ENCODE peak calls at places on chromosomes 5 and 9, in four cellular contexts. R, U, E and O are unnamed samples.

GRCh38 chr5:163565931-163566608 is 60.7 kb downstream of the MAT2B start:
- DNase-seq in R (no peak), U (no peak), E (peak; percentile 60), O (peak; percentile 48)

GRCh38 chr9:15295761-15296405 is 11.1 kb downstream of the TTC39B start:
- DNase-seq in R (no peak), U (no peak), E (peak; percentile 87), O (no peak)

GRCh38 chr5:179230061-179230461 is 115.2 kb downstream of the ADAMTS2 start:
- DNase-seq in R (peak; percentile 39), U (no peak), E (no peak), O (no peak)

GRCh38 chr5:74767579-74767913 is 497 bp downstream of the NSA2 start:
- DNase-seq in R (no peak), U (no peak), E (no peak), O (no peak)

GRCh38 chr9:126604059-126604685 is 9.6 kb upstream of the LMX1B start:
- DNase-seq in R (no peak), U (no peak), E (no peak), O (no peak)

GRCh38 chr5:88695232-88695631 is 187.8 kb downstream of the MEF2C start:
- DNase-seq in R (no peak), U (no peak), E (no peak), O (no peak)

GRCh38 chr5:169300468-169301385 is at the start of gene SLIT3:
- DNase-seq in R (no peak), U (peak; percentile 35), E (peak; percentile 72), O (no peak)

GRCh38 chr5:132981288-132981687 is 17.9 kb upstream of the AFF4 start:
- DNase-seq in R (no peak), U (no peak), E (no peak), O (no peak)

GRCh38 chr5:87421307-87421706 is 8.6 kb upstream of the CCNH start:
- DNase-seq in R (no peak), U (no peak), E (no peak), O (no peak)

DNA sequence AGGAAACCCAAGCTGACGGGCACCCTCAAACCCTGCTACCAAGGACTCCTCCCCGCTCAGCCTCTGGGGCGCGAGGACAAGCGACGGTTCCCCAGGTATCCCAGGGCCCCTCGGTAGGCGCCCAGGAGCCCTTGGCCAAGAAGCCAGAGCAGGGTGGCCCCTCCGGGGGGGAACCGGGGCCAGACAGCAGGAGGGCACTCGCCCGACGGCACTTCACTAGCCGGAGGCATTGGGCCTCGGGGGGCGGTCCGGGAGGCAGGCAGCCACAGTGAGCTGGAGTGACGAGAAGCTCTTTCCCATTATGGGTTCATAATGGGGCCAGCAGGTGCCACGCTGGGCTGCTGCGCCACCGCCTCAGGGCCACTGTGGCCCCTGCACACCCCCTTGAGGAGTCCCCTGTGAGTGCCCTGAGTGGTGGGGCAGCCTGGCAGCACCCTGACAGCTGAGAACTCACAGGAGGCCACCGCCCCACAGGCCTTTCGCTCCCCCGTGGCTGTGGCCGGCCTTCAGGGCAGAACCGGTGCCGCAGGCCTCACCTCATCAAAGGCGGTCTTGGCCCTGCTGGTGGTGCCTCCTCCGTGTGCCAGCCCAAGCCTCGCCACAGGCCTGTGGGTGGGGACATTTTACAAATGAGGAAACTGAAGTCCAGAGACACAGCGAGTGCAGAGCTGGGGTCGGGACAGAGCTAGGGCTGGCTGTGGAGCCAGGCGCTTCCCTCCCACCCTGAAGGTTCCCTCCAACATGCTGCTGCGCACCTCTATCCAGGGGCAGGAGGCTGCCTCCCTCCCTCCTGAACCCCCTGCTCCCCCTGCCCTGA is 68.7 kb downstream of the PSMB7 start:
- DNase-seq in R (no peak), U (no peak), E (no peak), O (no peak)
- TF ChIP-seq POLR2A in R (no peak), U (no peak), E (no peak), O (no peak)

GRCh38 chr9:137302176-137303030 is at the start of gene NRARP:
- DNase-seq in R (peak; percentile 80), U (peak; percentile 68), E (peak; percentile 82), O (peak; percentile 95)
- TF ChIP-seq POLR2A in R (peak; percentile 46), U (no peak), E (peak; percentile 97), O (peak; percentile 86)

GRCh38 chr9:120914410-120914809 is 12.2 kb downstream of the TRAF1 start:
- DNase-seq in R (no peak), U (no peak), E (no peak), O (no peak)
- TF ChIP-seq POLR2A in R (no peak), U (no peak), E (no peak), O (no peak)

GRCh38 chr5:95857185-95857945 is 34.8 kb upstream of the GLRX start:
- DNase-seq in R (peak; percentile 96), U (peak; percentile 77), E (peak; percentile 97), O (no peak)

GRCh38 chr5:95859327-95860060 is 37.0 kb upstream of the GLRX start:
- DNase-seq in R (peak; percentile 44), U (no peak), E (no peak), O (no peak)

GRCh38 chr5:95856501-95856981 is 34.0 kb upstream of the GLRX start:
- DNase-seq in R (no peak), U (no peak), E (no peak), O (no peak)

GRCh38 chr5:95858023-95858461 is 35.5 kb upstream of the GLRX start:
- DNase-seq in R (no peak), U (peak; percentile 28), E (peak; percentile 31), O (no peak)

GRCh38 chr5:95858661-95859326 is 36.3 kb upstream of the GLRX start:
- DNase-seq in R (peak; percentile 91), U (peak; percentile 75), E (peak; percentile 99), O (peak; percentile 92)
- TF ChIP-seq POLR2A in R (peak; percentile 44), U (no peak), E (no peak), O (no peak)

GRCh38 chr5:138464388-138465287 is 641 bp upstream of the EGR1 start:
- DNase-seq in R (peak; percentile 98), U (peak; percentile 94), E (peak; percentile 97), O (peak; percentile 98)
- TF ChIP-seq POLR2A in R (peak; percentile 60), U (peak; percentile 34), E (no peak), O (peak; percentile 89)

GRCh38 chr5:140126315-140127012 is 727 bp downstream of the IGIP start:
- DNase-seq in R (no peak), U (no peak), E (no peak), O (no peak)

GRCh38 chr5:140128376-140128775 is 2.6 kb downstream of the IGIP start:
- DNase-seq in R (no peak), U (no peak), E (no peak), O (no peak)

GRCh38 chr5:140130949-140131733 is 5.4 kb downstream of the IGIP start:
- DNase-seq in R (no peak), U (no peak), E (no peak), O (no peak)

GRCh38 chr5:140125637-140126036 is at the start of gene IGIP:
- DNase-seq in R (no peak), U (no peak), E (no peak), O (no peak)
- TF ChIP-seq POLR2A in R (no peak), U (no peak), E (no peak), O (no peak)